ENCODE peak calls at places on chromosomes 12 and 14, in eight cellular contexts. One of them, this sample, is unnamed.

GRCh38 chr12:93368766-93369165 is 9.0 kb upstream of the NUDT4 start:
- DNase-seq in transverse colon: no peak
- DNase-seq in CD4-positive, CD25-positive, alpha-beta regulatory T cell: no peak
- DNase-seq in pancreas: no peak
- DNase-seq in ascending aorta: no peak
- DNase-seq in ovary: no peak
- DNase-seq in breast epithelium: no peak
- DNase-seq in effector memory CD4-positive, alpha-beta T cell: no peak
- DNase-seq in this sample: no peak

GRCh38 chr12:120902846-120903381 is 1.2 kb downstream of the SPPL3 start:
- DNase-seq in transverse colon: no peak
- DNase-seq in CD4-positive, CD25-positive, alpha-beta regulatory T cell: no peak
- DNase-seq in pancreas: no peak
- DNase-seq in ascending aorta: no peak
- DNase-seq in ovary: no peak
- DNase-seq in breast epithelium: no peak
- DNase-seq in effector memory CD4-positive, alpha-beta T cell: no peak
- DNase-seq in this sample: no peak

GRCh38 chr12:49483621-49484020 is 55.2 kb upstream of the KCNH3 start:
- DNase-seq in transverse colon: no peak
- DNase-seq in CD4-positive, CD25-positive, alpha-beta regulatory T cell: no peak
- DNase-seq in pancreas: no peak
- DNase-seq in ascending aorta: no peak
- DNase-seq in ovary: no peak
- DNase-seq in breast epithelium: no peak
- DNase-seq in effector memory CD4-positive, alpha-beta T cell: no peak
- DNase-seq in this sample: no peak

GRCh38 chr12:69994593-69995222 is 169.7 kb downstream of the MYRFL start:
- DNase-seq in transverse colon: peak; percentile 71
- DNase-seq in CD4-positive, CD25-positive, alpha-beta regulatory T cell: no peak
- DNase-seq in pancreas: no peak
- DNase-seq in ascending aorta: no peak
- DNase-seq in ovary: no peak
- DNase-seq in breast epithelium: no peak
- DNase-seq in effector memory CD4-positive, alpha-beta T cell: no peak
- DNase-seq in this sample: no peak

GRCh38 chr14:31934767-31935266 is 142.3 kb upstream of the ARHGAP5 start:
- DNase-seq in transverse colon: peak; percentile 67
- DNase-seq in CD4-positive, CD25-positive, alpha-beta regulatory T cell: no peak
- DNase-seq in pancreas: no peak
- DNase-seq in ascending aorta: no peak
- DNase-seq in ovary: peak; percentile 49
- DNase-seq in breast epithelium: no peak
- DNase-seq in effector memory CD4-positive, alpha-beta T cell: no peak
- DNase-seq in this sample: no peak

GRCh38 chr12:54385251-54385914 is 850 bp upstream of the ZNF385A start:
- DNase-seq in transverse colon: no peak
- DNase-seq in CD4-positive, CD25-positive, alpha-beta regulatory T cell: no peak
- DNase-seq in pancreas: no peak
- DNase-seq in ascending aorta: no peak
- DNase-seq in ovary: no peak
- DNase-seq in breast epithelium: no peak
- DNase-seq in effector memory CD4-positive, alpha-beta T cell: no peak
- DNase-seq in this sample: no peak

GRCh38 chr12:70555081-70555480 is 82.1 kb downstream of the PTPRB start:
- DNase-seq in transverse colon: no peak
- DNase-seq in CD4-positive, CD25-positive, alpha-beta regulatory T cell: no peak
- DNase-seq in pancreas: no peak
- DNase-seq in ascending aorta: no peak
- DNase-seq in ovary: no peak
- DNase-seq in breast epithelium: no peak
- DNase-seq in effector memory CD4-positive, alpha-beta T cell: no peak
- DNase-seq in this sample: no peak

GRCh38 chr12:6207254-6207942 is 7.2 kb downstream of the CD9 start:
- DNase-seq in transverse colon: no peak
- DNase-seq in CD4-positive, CD25-positive, alpha-beta regulatory T cell: no peak
- DNase-seq in pancreas: no peak
- DNase-seq in ascending aorta: no peak
- DNase-seq in ovary: no peak
- DNase-seq in breast epithelium: no peak
- DNase-seq in effector memory CD4-positive, alpha-beta T cell: no peak
- DNase-seq in this sample: no peak

GRCh38 chr14:42138406-42138805 is 531.7 kb downstream of the LRFN5 start:
- DNase-seq in transverse colon: no peak
- DNase-seq in CD4-positive, CD25-positive, alpha-beta regulatory T cell: no peak
- DNase-seq in pancreas: no peak
- DNase-seq in ascending aorta: no peak
- DNase-seq in ovary: no peak
- DNase-seq in breast epithelium: no peak
- DNase-seq in effector memory CD4-positive, alpha-beta T cell: no peak
- DNase-seq in this sample: no peak

GRCh38 chr12:75491169-75491568 is 10.6 kb downstream of the GLIPR1 start:
- DNase-seq in transverse colon: no peak
- DNase-seq in CD4-positive, CD25-positive, alpha-beta regulatory T cell: no peak
- DNase-seq in pancreas: no peak
- DNase-seq in ascending aorta: no peak
- DNase-seq in ovary: no peak
- DNase-seq in breast epithelium: no peak
- DNase-seq in effector memory CD4-positive, alpha-beta T cell: no peak
- DNase-seq in this sample: no peak

GRCh38 chr12:131919051-131919347 is 10.1 kb upstream of the PUS1 start:
- DNase-seq in transverse colon: no peak
- DNase-seq in CD4-positive, CD25-positive, alpha-beta regulatory T cell: no peak
- DNase-seq in pancreas: no peak
- DNase-seq in ascending aorta: no peak
- DNase-seq in ovary: peak; percentile 21
- DNase-seq in breast epithelium: no peak
- DNase-seq in effector memory CD4-positive, alpha-beta T cell: no peak
- DNase-seq in this sample: no peak

GRCh38 chr12:1795221-1795784 is 25.1 kb upstream of the LRTM2 start:
- DNase-seq in transverse colon: no peak
- DNase-seq in CD4-positive, CD25-positive, alpha-beta regulatory T cell: no peak
- DNase-seq in pancreas: no peak
- DNase-seq in ascending aorta: no peak
- DNase-seq in ovary: no peak
- DNase-seq in breast epithelium: no peak
- DNase-seq in effector memory CD4-positive, alpha-beta T cell: no peak
- DNase-seq in this sample: peak; percentile 29

GRCh38 chr12:13090054-13090453 is 13.4 kb downstream of the GSG1 start:
- DNase-seq in transverse colon: no peak
- DNase-seq in CD4-positive, CD25-positive, alpha-beta regulatory T cell: no peak
- DNase-seq in pancreas: no peak
- DNase-seq in ascending aorta: no peak
- DNase-seq in ovary: no peak
- DNase-seq in breast epithelium: no peak
- DNase-seq in effector memory CD4-positive, alpha-beta T cell: no peak
- DNase-seq in this sample: no peak

GRCh38 chr12:111180830-111181726 is 187.8 kb downstream of the PHETA1 start:
- DNase-seq in transverse colon: peak; percentile 43
- DNase-seq in CD4-positive, CD25-positive, alpha-beta regulatory T cell: no peak
- DNase-seq in pancreas: no peak
- DNase-seq in ascending aorta: no peak
- DNase-seq in ovary: peak; percentile 44
- DNase-seq in breast epithelium: no peak
- DNase-seq in effector memory CD4-positive, alpha-beta T cell: no peak
- DNase-seq in this sample: peak; percentile 46

GRCh38 chr12:103834897-103835390 is 6.1 kb downstream of the NT5DC3 start:
- DNase-seq in transverse colon: no peak
- DNase-seq in CD4-positive, CD25-positive, alpha-beta regulatory T cell: no peak
- DNase-seq in pancreas: no peak
- DNase-seq in ascending aorta: no peak
- DNase-seq in ovary: no peak
- DNase-seq in breast epithelium: no peak
- DNase-seq in effector memory CD4-positive, alpha-beta T cell: no peak
- DNase-seq in this sample: no peak

GRCh38 chr12:76020281-76020680 is 11.3 kb downstream of the PHLDA1 start:
- DNase-seq in transverse colon: peak; percentile 49
- DNase-seq in CD4-positive, CD25-positive, alpha-beta regulatory T cell: peak; percentile 46
- DNase-seq in pancreas: no peak
- DNase-seq in ascending aorta: no peak
- DNase-seq in ovary: peak; percentile 29
- DNase-seq in breast epithelium: peak; percentile 56
- DNase-seq in effector memory CD4-positive, alpha-beta T cell: peak; percentile 68
- DNase-seq in this sample: no peak

GRCh38 chr14:68978550-68978911 is 571 bp downstream of the ACTN1 start:
- DNase-seq in transverse colon: peak; percentile 66
- DNase-seq in CD4-positive, CD25-positive, alpha-beta regulatory T cell: peak; percentile 28
- DNase-seq in pancreas: peak; percentile 81
- DNase-seq in ascending aorta: no peak
- DNase-seq in ovary: peak; percentile 84
- DNase-seq in breast epithelium: peak; percentile 80
- DNase-seq in effector memory CD4-positive, alpha-beta T cell: peak; percentile 3
- DNase-seq in this sample: peak; percentile 67

GRCh38 chr14:24241829-24242443 is 487 bp downstream of the TINF2 start:
- DNase-seq in transverse colon: peak; percentile 95
- DNase-seq in CD4-positive, CD25-positive, alpha-beta regulatory T cell: peak; percentile 91
- DNase-seq in pancreas: peak; percentile 94
- DNase-seq in ascending aorta: no peak
- DNase-seq in ovary: peak; percentile 94
- DNase-seq in breast epithelium: peak; percentile 91
- DNase-seq in effector memory CD4-positive, alpha-beta T cell: peak; percentile 89
- DNase-seq in this sample: peak; percentile 94

GRCh38 chr12:47085815-47086252 is 6.1 kb upstream of the AMIGO2 start:
- DNase-seq in transverse colon: peak; percentile 21
- DNase-seq in CD4-positive, CD25-positive, alpha-beta regulatory T cell: peak; percentile 18
- DNase-seq in pancreas: no peak
- DNase-seq in ascending aorta: no peak
- DNase-seq in ovary: no peak
- DNase-seq in breast epithelium: no peak
- DNase-seq in effector memory CD4-positive, alpha-beta T cell: peak; percentile 33
- DNase-seq in this sample: no peak

GRCh38 chr12:37547611-37548010 is 769.0 kb upstream of the ALG10B start:
- DNase-seq in transverse colon: no peak
- DNase-seq in CD4-positive, CD25-positive, alpha-beta regulatory T cell: no peak
- DNase-seq in pancreas: no peak
- DNase-seq in ascending aorta: no peak
- DNase-seq in ovary: no peak
- DNase-seq in breast epithelium: no peak
- DNase-seq in effector memory CD4-positive, alpha-beta T cell: no peak
- DNase-seq in this sample: no peak

GRCh38 chr14:70045296-70045695 is 143.5 kb downstream of the SLC8A3 start:
- DNase-seq in transverse colon: no peak
- DNase-seq in CD4-positive, CD25-positive, alpha-beta regulatory T cell: no peak
- DNase-seq in pancreas: no peak
- DNase-seq in ascending aorta: no peak
- DNase-seq in ovary: no peak
- DNase-seq in breast epithelium: no peak
- DNase-seq in effector memory CD4-positive, alpha-beta T cell: no peak
- DNase-seq in this sample: no peak

GRCh38 chr14:77025744-77026165 is 2.8 kb downstream of the IRF2BPL start:
- DNase-seq in transverse colon: no peak
- DNase-seq in CD4-positive, CD25-positive, alpha-beta regulatory T cell: no peak
- DNase-seq in pancreas: no peak
- DNase-seq in ascending aorta: no peak
- DNase-seq in ovary: peak; percentile 36
- DNase-seq in breast epithelium: no peak
- DNase-seq in effector memory CD4-positive, alpha-beta T cell: no peak
- DNase-seq in this sample: no peak

GRCh38 chr14:77022219-77022852 is 6.2 kb downstream of the IRF2BPL start:
- DNase-seq in transverse colon: peak; percentile 58
- DNase-seq in CD4-positive, CD25-positive, alpha-beta regulatory T cell: no peak
- DNase-seq in pancreas: no peak
- DNase-seq in ascending aorta: no peak
- DNase-seq in ovary: no peak
- DNase-seq in breast epithelium: no peak
- DNase-seq in effector memory CD4-positive, alpha-beta T cell: no peak
- DNase-seq in this sample: no peak

GRCh38 chr14:77026166-77026929 is 2.2 kb downstream of the IRF2BPL start:
- DNase-seq in transverse colon: no peak
- DNase-seq in CD4-positive, CD25-positive, alpha-beta regulatory T cell: no peak
- DNase-seq in pancreas: peak; percentile 41
- DNase-seq in ascending aorta: no peak
- DNase-seq in ovary: peak; percentile 52
- DNase-seq in breast epithelium: no peak
- DNase-seq in effector memory CD4-positive, alpha-beta T cell: no peak
- DNase-seq in this sample: no peak

GRCh38 chr14:77024171-77024627 is 4.3 kb downstream of the IRF2BPL start:
- DNase-seq in transverse colon: peak; percentile 67
- DNase-seq in CD4-positive, CD25-positive, alpha-beta regulatory T cell: peak; percentile 34
- DNase-seq in pancreas: peak; percentile 66
- DNase-seq in ascending aorta: no peak
- DNase-seq in ovary: peak; percentile 53
- DNase-seq in breast epithelium: no peak
- DNase-seq in effector memory CD4-positive, alpha-beta T cell: peak; percentile 53
- DNase-seq in this sample: no peak

GRCh38 chr14:77023001-77023996 is 5.2 kb downstream of the IRF2BPL start:
- DNase-seq in transverse colon: peak; percentile 63
- DNase-seq in CD4-positive, CD25-positive, alpha-beta regulatory T cell: no peak
- DNase-seq in pancreas: peak; percentile 86
- DNase-seq in ascending aorta: no peak
- DNase-seq in ovary: peak; percentile 78
- DNase-seq in breast epithelium: no peak
- DNase-seq in effector memory CD4-positive, alpha-beta T cell: no peak
- DNase-seq in this sample: no peak
- H3K27ac ChIP-seq in transverse colon: peak overlapping the region; percentile 99
- H3K27ac ChIP-seq in CD4-positive, CD25-positive, alpha-beta regulatory T cell: peak overlapping the region; percentile 67
- H3K27ac ChIP-seq in pancreas: peak overlapping the region; percentile 43
- H3K27ac ChIP-seq in ascending aorta: peak overlapping the region; percentile 56
- H3K27ac ChIP-seq in ovary: peak overlapping the region; percentile 87
- H3K27ac ChIP-seq in breast epithelium: peak overlapping the region; percentile 90
- H3K27ac ChIP-seq in effector memory CD4-positive, alpha-beta T cell: peak overlapping the region; percentile 21
- H3K27ac ChIP-seq in this sample: peak overlapping the region; percentile 80

DNA sequence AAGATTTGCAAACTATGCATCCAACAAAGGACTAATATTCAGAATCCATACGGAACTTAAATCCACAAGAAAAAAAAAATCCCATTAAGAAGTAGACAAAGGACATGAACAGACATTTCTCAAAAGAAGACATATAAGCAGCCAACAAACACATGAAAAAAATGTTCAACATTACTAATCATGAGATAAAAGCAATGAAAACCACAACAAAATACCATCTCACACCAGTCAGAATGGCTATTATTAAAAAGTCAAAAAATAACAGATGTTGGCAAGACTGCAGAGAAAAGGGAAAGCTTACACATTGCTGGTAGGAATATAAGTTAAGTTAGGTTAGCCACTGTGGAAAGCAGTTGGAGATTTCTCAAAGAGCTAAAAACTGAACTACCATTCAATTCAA is 16.2 kb downstream of the CDK17 start:
- DNase-seq in transverse colon: no peak
- DNase-seq in CD4-positive, CD25-positive, alpha-beta regulatory T cell: no peak
- DNase-seq in pancreas: no peak
- DNase-seq in ascending aorta: no peak
- DNase-seq in ovary: no peak
- DNase-seq in breast epithelium: no peak
- DNase-seq in effector memory CD4-positive, alpha-beta T cell: no peak
- DNase-seq in this sample: no peak
- H3K9me3 ChIP-seq in transverse colon: no peaks in the 10 kb centered on the region
- H3K9me3 ChIP-seq in CD4-positive, CD25-positive, alpha-beta regulatory T cell: no peaks in the 10 kb centered on the region
- H3K9me3 ChIP-seq in pancreas: no peaks in the 10 kb centered on the region
- H3K9me3 ChIP-seq in ascending aorta: no peaks in the 10 kb centered on the region
- H3K9me3 ChIP-seq in ovary: no peaks in the 10 kb centered on the region
- H3K9me3 ChIP-seq in breast epithelium: no peaks in the 10 kb centered on the region
- H3K9me3 ChIP-seq in effector memory CD4-positive, alpha-beta T cell: no peaks in the 10 kb centered on the region
- H3K9me3 ChIP-seq in this sample: no peaks in the 10 kb centered on the region

GRCh38 chr14:92794961-92795360 is 856 bp downstream of the GOLGA5 start:
- DNase-seq in transverse colon: no peak
- DNase-seq in CD4-positive, CD25-positive, alpha-beta regulatory T cell: no peak
- DNase-seq in pancreas: no peak
- DNase-seq in ascending aorta: no peak
- DNase-seq in ovary: no peak
- DNase-seq in breast epithelium: no peak
- DNase-seq in effector memory CD4-positive, alpha-beta T cell: no peak
- DNase-seq in this sample: no peak
- H3K4me1 ChIP-seq in transverse colon: peaks cover 21% of the 10 kb centered on the region
- H3K4me1 ChIP-seq in CD4-positive, CD25-positive, alpha-beta regulatory T cell: peaks cover 20% of the 10 kb centered on the region
- H3K4me1 ChIP-seq in pancreas: peaks cover 20% of the 10 kb centered on the region
- H3K4me1 ChIP-seq in ascending aorta: peaks cover 20% of the 10 kb centered on the region
- H3K4me1 ChIP-seq in ovary: peaks cover 6% of the 10 kb centered on the region
- H3K4me1 ChIP-seq in breast epithelium: no peaks in the 10 kb centered on the region
- H3K4me1 ChIP-seq in effector memory CD4-positive, alpha-beta T cell: peaks cover 9% of the 10 kb centered on the region
- H3K4me1 ChIP-seq in this sample: no peaks in the 10 kb centered on the region

GRCh38 chr14:76138119-76138757 is 13.5 kb upstream of the GPATCH2L start:
- DNase-seq in transverse colon: no peak
- DNase-seq in CD4-positive, CD25-positive, alpha-beta regulatory T cell: no peak
- DNase-seq in pancreas: no peak
- DNase-seq in ascending aorta: no peak
- DNase-seq in ovary: no peak
- DNase-seq in breast epithelium: no peak
- DNase-seq in effector memory CD4-positive, alpha-beta T cell: no peak
- DNase-seq in this sample: no peak
- H3K27ac ChIP-seq in transverse colon: no peak overlapping the region
- H3K27ac ChIP-seq in CD4-positive, CD25-positive, alpha-beta regulatory T cell: no peak overlapping the region
- H3K27ac ChIP-seq in pancreas: no peak overlapping the region
- H3K27ac ChIP-seq in ascending aorta: no peak overlapping the region
- H3K27ac ChIP-seq in ovary: no peak overlapping the region
- H3K27ac ChIP-seq in breast epithelium: no peak overlapping the region
- H3K27ac ChIP-seq in effector memory CD4-positive, alpha-beta T cell: no peak overlapping the region
- H3K27ac ChIP-seq in this sample: no peak overlapping the region

This sample was measured in lung.